ENCODE peak calls at places on chromosomes 4 and X, in eight cellular contexts. One of them, this sample, is unnamed.
A peak's percentile ranks its signal among the peaks of the same experiment; 100 is the strongest.

GRCh38 chr4:4385729-4386295 is 1.1 kb upstream of the NSG1 start:
- DNase-seq in AG08395: no peak
- DNase-seq in frontal cortex: no peak
- DNase-seq in GM13976: no peak
- DNase-seq in NCI-H1092 treated with DMSO at 0.1 percent for 48 hours: no peak
- DNase-seq in activated CD8-positive, alpha-beta memory T cell treated with anti-CD3 and anti-CD28 coated beads for 48 hours: no peak
- DNase-seq in HS-5: no peak
- DNase-seq in NT2/D1: no peak
- DNase-seq in this sample: no peak

GRCh38 chr4:90318208-90318607 is 191.0 kb downstream of the CCSER1 start:
- DNase-seq in NCI-H1092 treated with DMSO at 0.1 percent for 48 hours: no peak
- DNase-seq in HS-5: peak; percentile 60
- DNase-seq in activated CD8-positive, alpha-beta memory T cell treated with anti-CD3 and anti-CD28 coated beads for 48 hours: no peak
- DNase-seq in GM13976: no peak
- DNase-seq in AG08395: peak; percentile 9
- DNase-seq in frontal cortex: peak; percentile 1
- DNase-seq in NT2/D1: no peak
- DNase-seq in this sample: no peak

GRCh38 chrX:56232221-56233082 is at the start of gene KLF8:
- DNase-seq in frontal cortex: no peak
- DNase-seq in NT2/D1: peak; percentile 43
- DNase-seq in NCI-H1092 treated with DMSO at 0.1 percent for 48 hours: no peak
- DNase-seq in AG08395: peak; percentile 29
- DNase-seq in HS-5: no peak
- DNase-seq in activated CD8-positive, alpha-beta memory T cell treated with anti-CD3 and anti-CD28 coated beads for 48 hours: no peak
- DNase-seq in GM13976: peak; percentile 64
- DNase-seq in this sample: no peak

GRCh38 chr4:105887508-105887907 is 7.8 kb upstream of the NPNT start:
- DNase-seq in NT2/D1: no peak
- DNase-seq in HS-5: no peak
- DNase-seq in GM13976: no peak
- DNase-seq in frontal cortex: no peak
- DNase-seq in AG08395: no peak
- DNase-seq in NCI-H1092 treated with DMSO at 0.1 percent for 48 hours: no peak
- DNase-seq in activated CD8-positive, alpha-beta memory T cell treated with anti-CD3 and anti-CD28 coated beads for 48 hours: no peak
- DNase-seq in this sample: no peak

GRCh38 chr4:142095886-142096605 is 459.7 kb downstream of the IL15 start:
- DNase-seq in GM13976: no peak
- DNase-seq in frontal cortex: no peak
- DNase-seq in NCI-H1092 treated with DMSO at 0.1 percent for 48 hours: peak; percentile 4
- DNase-seq in activated CD8-positive, alpha-beta memory T cell treated with anti-CD3 and anti-CD28 coated beads for 48 hours: no peak
- DNase-seq in AG08395: peak; percentile 81
- DNase-seq in HS-5: peak; percentile 91
- DNase-seq in NT2/D1: no peak
- DNase-seq in this sample: peak; percentile 25

GRCh38 chrX:82218361-82218760 is 1016.5 kb downstream of the SH3BGRL start:
- DNase-seq in activated CD8-positive, alpha-beta memory T cell treated with anti-CD3 and anti-CD28 coated beads for 48 hours: no peak
- DNase-seq in NCI-H1092 treated with DMSO at 0.1 percent for 48 hours: no peak
- DNase-seq in HS-5: no peak
- DNase-seq in GM13976: peak; percentile 21
- DNase-seq in frontal cortex: no peak
- DNase-seq in NT2/D1: peak; percentile 38
- DNase-seq in AG08395: peak; percentile 5
- DNase-seq in this sample: peak; percentile 69

GRCh38 chr4:108596389-108596788 is 24.0 kb upstream of the RPL34 start:
- DNase-seq in frontal cortex: no peak
- DNase-seq in NCI-H1092 treated with DMSO at 0.1 percent for 48 hours: no peak
- DNase-seq in GM13976: no peak
- DNase-seq in NT2/D1: no peak
- DNase-seq in HS-5: no peak
- DNase-seq in activated CD8-positive, alpha-beta memory T cell treated with anti-CD3 and anti-CD28 coated beads for 48 hours: no peak
- DNase-seq in AG08395: no peak
- DNase-seq in this sample: no peak

GRCh38 chr4:18021470-18021719 is 160 bp downstream of the LCORL start:
- DNase-seq in frontal cortex: peak; percentile 25
- DNase-seq in activated CD8-positive, alpha-beta memory T cell treated with anti-CD3 and anti-CD28 coated beads for 48 hours: no peak
- DNase-seq in GM13976: no peak
- DNase-seq in NT2/D1: no peak
- DNase-seq in AG08395: peak; percentile 7
- DNase-seq in HS-5: no peak
- DNase-seq in NCI-H1092 treated with DMSO at 0.1 percent for 48 hours: no peak
- DNase-seq in this sample: no peak

GRCh38 chr4:3867403-3868100 is 101.4 kb downstream of the ADRA2C start:
- DNase-seq in GM13976: no peak
- DNase-seq in NCI-H1092 treated with DMSO at 0.1 percent for 48 hours: no peak
- DNase-seq in frontal cortex: no peak
- DNase-seq in NT2/D1: no peak
- DNase-seq in activated CD8-positive, alpha-beta memory T cell treated with anti-CD3 and anti-CD28 coated beads for 48 hours: no peak
- DNase-seq in HS-5: no peak
- DNase-seq in AG08395: no peak
- DNase-seq in this sample: no peak

GRCh38 chrX:72271812-72272211 is 5.2 kb downstream of the RPS4X start:
- DNase-seq in frontal cortex: no peak
- DNase-seq in NCI-H1092 treated with DMSO at 0.1 percent for 48 hours: no peak
- DNase-seq in AG08395: no peak
- DNase-seq in NT2/D1: no peak
- DNase-seq in GM13976: no peak
- DNase-seq in activated CD8-positive, alpha-beta memory T cell treated with anti-CD3 and anti-CD28 coated beads for 48 hours: no peak
- DNase-seq in HS-5: no peak
- DNase-seq in this sample: no peak

GRCh38 chrX:338836-339400 is 20.3 kb upstream of the GTPBP6 start:
- DNase-seq in frontal cortex: no peak
- DNase-seq in NCI-H1092 treated with DMSO at 0.1 percent for 48 hours: no peak
- DNase-seq in activated CD8-positive, alpha-beta memory T cell treated with anti-CD3 and anti-CD28 coated beads for 48 hours: no peak
- DNase-seq in HS-5: no peak
- DNase-seq in AG08395: no peak
- DNase-seq in NT2/D1: no peak
- DNase-seq in GM13976: no peak
- DNase-seq in this sample: no peak

GRCh38 chr4:150136481-150136880 is 58.2 kb downstream of the DCLK2 start:
- DNase-seq in activated CD8-positive, alpha-beta memory T cell treated with anti-CD3 and anti-CD28 coated beads for 48 hours: no peak
- DNase-seq in NT2/D1: no peak
- DNase-seq in NCI-H1092 treated with DMSO at 0.1 percent for 48 hours: no peak
- DNase-seq in frontal cortex: no peak
- DNase-seq in AG08395: peak; percentile 39
- DNase-seq in GM13976: no peak
- DNase-seq in HS-5: no peak
- DNase-seq in this sample: no peak

GRCh38 chrX:47497274-47497673 is 14.3 kb upstream of the ZNF41 start:
- DNase-seq in frontal cortex: no peak
- DNase-seq in HS-5: no peak
- DNase-seq in activated CD8-positive, alpha-beta memory T cell treated with anti-CD3 and anti-CD28 coated beads for 48 hours: no peak
- DNase-seq in AG08395: no peak
- DNase-seq in NT2/D1: no peak
- DNase-seq in GM13976: no peak
- DNase-seq in NCI-H1092 treated with DMSO at 0.1 percent for 48 hours: no peak
- DNase-seq in this sample: no peak

GRCh38 chrX:49204709-49205108 is 4.7 kb upstream of the SYP start:
- DNase-seq in NT2/D1: no peak
- DNase-seq in AG08395: no peak
- DNase-seq in activated CD8-positive, alpha-beta memory T cell treated with anti-CD3 and anti-CD28 coated beads for 48 hours: no peak
- DNase-seq in HS-5: no peak
- DNase-seq in GM13976: no peak
- DNase-seq in NCI-H1092 treated with DMSO at 0.1 percent for 48 hours: no peak
- DNase-seq in frontal cortex: no peak
- DNase-seq in this sample: no peak

GRCh38 chr4:41458689-41459088 is 79.3 kb upstream of the LIMCH1 start:
- DNase-seq in activated CD8-positive, alpha-beta memory T cell treated with anti-CD3 and anti-CD28 coated beads for 48 hours: no peak
- DNase-seq in NT2/D1: no peak
- DNase-seq in HS-5: no peak
- DNase-seq in NCI-H1092 treated with DMSO at 0.1 percent for 48 hours: no peak
- DNase-seq in GM13976: no peak
- DNase-seq in AG08395: no peak
- DNase-seq in frontal cortex: no peak
- DNase-seq in this sample: no peak

GRCh38 chr4:148704291-148704690 is 262.1 kb upstream of the NR3C2 start:
- DNase-seq in activated CD8-positive, alpha-beta memory T cell treated with anti-CD3 and anti-CD28 coated beads for 48 hours: no peak
- DNase-seq in AG08395: no peak
- DNase-seq in frontal cortex: no peak
- DNase-seq in GM13976: no peak
- DNase-seq in HS-5: no peak
- DNase-seq in NT2/D1: no peak
- DNase-seq in NCI-H1092 treated with DMSO at 0.1 percent for 48 hours: no peak
- DNase-seq in this sample: peak; percentile 6

GRCh38 chrX:356385-357034 is 30.2 kb downstream of the PPP2R3B start:
- DNase-seq in GM13976: no peak
- DNase-seq in NT2/D1: no peak
- DNase-seq in frontal cortex: no peak
- DNase-seq in HS-5: peak; percentile 78
- DNase-seq in AG08395: peak; percentile 23
- DNase-seq in NCI-H1092 treated with DMSO at 0.1 percent for 48 hours: no peak
- DNase-seq in activated CD8-positive, alpha-beta memory T cell treated with anti-CD3 and anti-CD28 coated beads for 48 hours: no peak
- DNase-seq in this sample: no peak

GRCh38 chr4:4541040-4541631 is 712 bp downstream of the STX18 start:
- DNase-seq in AG08395: peak; percentile 50
- DNase-seq in frontal cortex: peak; percentile 31
- DNase-seq in NT2/D1: no peak
- DNase-seq in GM13976: peak; percentile 70
- DNase-seq in activated CD8-positive, alpha-beta memory T cell treated with anti-CD3 and anti-CD28 coated beads for 48 hours: peak; percentile 11
- DNase-seq in HS-5: peak; percentile 22
- DNase-seq in NCI-H1092 treated with DMSO at 0.1 percent for 48 hours: peak; percentile 14
- DNase-seq in this sample: peak; percentile 47

This sample was measured in NCI-H1417.